ENCODE peak calls at places on chromosomes 1 and 21, in seven cellular contexts. M, F, K, X, I, T and H are unnamed samples.

GRCh38 chr21:18902641-18903040 is 499.1 kb upstream of the TMPRSS15 start:
- DNase-seq in M (no peak), F (no peak), K (no peak), X (no peak), I (no peak), T (no peak), H (no peak)

GRCh38 chr1:246126580-246126979 is 380.5 kb downstream of the SMYD3 start:
- DNase-seq in M (no peak), F (no peak), K (no peak), X (no peak), I (no peak), T (no peak), H (no peak)

GRCh38 chr1:168879906-168880734 is 151.1 kb upstream of the DPT start:
- DNase-seq in M (peak; percentile 19), F (no peak), K (peak; percentile 7), X (peak; percentile 60), I (no peak), T (peak; percentile 42), H (no peak)

GRCh38 chr1:161106434-161106833 is 8.3 kb downstream of the KLHDC9 start:
- DNase-seq in M (no peak), F (no peak), K (no peak), X (no peak), I (no peak), T (peak; percentile 51), H (no peak)

GRCh38 chr1:152185544-152186391 is 26.7 kb upstream of the RPTN start:
- DNase-seq in M (peak; percentile 58), F (peak; percentile 39), K (peak; percentile 81), X (peak; percentile 77), I (no peak), T (peak; percentile 78), H (peak; percentile 29)

GRCh38 chr1:228750915-228751314 is 15.6 kb downstream of the RHOU start:
- DNase-seq in M (no peak), F (no peak), K (no peak), X (no peak), I (no peak), T (no peak), H (no peak)

GRCh38 chr1:111669268-111669667 is 49.7 kb downstream of the RAP1A start:
- DNase-seq in M (no peak), F (no peak), K (no peak), X (no peak), I (no peak), T (no peak), H (no peak)

GRCh38 chr1:229848762-229849677 is 218.0 kb upstream of the GALNT2 start:
- DNase-seq in M (no peak), F (peak; percentile 33), K (peak; percentile 65), X (peak; percentile 33), I (no peak), T (peak; percentile 46), H (no peak)

GRCh38 chr21:41774467-41775151 is 7.8 kb upstream of the RIPK4 start:
- DNase-seq in M (no peak), F (no peak), K (no peak), X (no peak), I (no peak), T (no peak), H (no peak)

GRCh38 chr1:236716160-236716559 is 29.9 kb downstream of the ACTN2 start:
- DNase-seq in M (no peak), F (no peak), K (no peak), X (peak; percentile 36), I (no peak), T (no peak), H (no peak)

GRCh38 chr1:207993477-207994445 is 82.8 kb upstream of the CD34 start:
- DNase-seq in M (no peak), F (no peak), K (peak; percentile 37), X (peak; percentile 26), I (no peak), T (peak; percentile 9), H (no peak)

GRCh38 chr21:36419996-36420395 is 34.8 kb downstream of the CHAF1B start:
- DNase-seq in M (peak; percentile 90), F (peak; percentile 86), K (peak; percentile 90), X (peak; percentile 96), I (no peak), T (peak; percentile 91), H (peak; percentile 80)

GRCh38 chr1:230212405-230212936 is 145.4 kb downstream of the GALNT2 start:
- DNase-seq in M (no peak), F (peak; percentile 29), K (no peak), X (no peak), I (no peak), T (no peak), H (no peak)

GRCh38 chr21:45329261-45330074 is 41.8 kb upstream of the POFUT2 start:
- DNase-seq in M (peak; percentile 85), F (no peak), K (peak; percentile 66), X (no peak), I (peak; percentile 64), T (no peak), H (no peak)

GRCh38 chr1:30768830-30769718 is 11.5 kb upstream of the LAPTM5 start:
- DNase-seq in M (no peak), F (no peak), K (no peak), X (peak; percentile 20), I (no peak), T (no peak), H (no peak)

GRCh38 chr1:164780863-164781262 is 221.9 kb downstream of the PBX1 start:
- DNase-seq in M (peak; percentile 64), F (no peak), K (peak; percentile 39), X (peak; percentile 66), I (no peak), T (peak; percentile 87), H (peak; percentile 59)

GRCh38 chr1:7915826-7916225 is 24.8 kb downstream of the TNFRSF9 start:
- DNase-seq in M (no peak), F (no peak), K (no peak), X (no peak), I (no peak), T (no peak), H (no peak)

GRCh38 chr1:93552751-93553455 is 105.0 kb downstream of the FNBP1L start:
- DNase-seq in M (no peak), F (no peak), K (no peak), X (peak; percentile 85), I (no peak), T (peak; percentile 71), H (no peak)

GRCh38 chr1:54774820-54775498 is 10.6 kb upstream of the PARS2 start:
- DNase-seq in M (no peak), F (no peak), K (peak; percentile 16), X (peak; percentile 28), I (no peak), T (peak; percentile 30), H (no peak)

DNA sequence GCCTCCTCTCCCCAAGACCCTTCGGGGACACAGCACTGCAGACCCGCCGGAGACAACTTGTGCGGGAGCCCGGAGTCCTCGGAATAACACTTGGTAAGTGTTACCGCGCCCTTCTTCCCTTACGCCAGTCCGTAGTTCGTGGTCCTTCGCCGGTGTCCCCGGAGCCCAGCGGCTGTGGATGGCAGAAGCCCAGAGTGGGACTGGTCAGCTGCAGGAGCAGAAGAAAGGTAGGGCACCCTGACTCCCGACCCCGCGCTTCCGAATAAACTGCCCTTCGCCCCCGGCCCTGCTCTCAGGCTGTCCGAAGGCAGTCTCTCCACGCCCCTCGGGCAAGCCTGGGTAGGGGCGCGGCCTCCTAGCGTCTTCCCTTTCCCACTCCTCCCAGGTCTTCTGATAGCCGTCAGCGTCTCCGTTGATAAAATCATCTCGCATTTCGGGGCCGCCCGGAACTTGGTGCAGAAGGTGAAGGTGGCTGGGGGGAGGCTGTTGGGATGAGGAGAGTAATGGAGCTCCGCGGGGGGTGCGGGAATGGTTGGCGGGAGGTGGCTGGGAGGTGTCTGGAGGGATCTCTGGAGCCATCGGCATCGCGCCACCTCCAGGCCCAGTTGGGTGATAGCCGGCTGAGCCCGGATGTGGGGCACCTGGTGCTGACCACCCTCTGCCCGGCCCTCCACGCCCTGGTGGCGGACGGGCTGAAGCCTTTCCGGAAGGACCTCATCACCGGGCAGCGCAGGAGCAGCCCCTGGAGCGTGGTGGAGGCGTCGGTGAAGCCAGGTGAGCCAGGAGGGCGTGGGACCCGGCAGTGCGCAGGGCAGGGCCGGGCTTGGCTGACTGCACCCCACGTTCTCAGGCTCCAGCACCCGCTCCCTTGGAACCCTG is 4.3 kb downstream of the RUSC1 start:
- DNase-seq in M (peak; percentile 71), F (peak; percentile 53), K (peak; percentile 73), X (peak; percentile 32), I (no peak), T (peak; percentile 61), H (no peak)
- TF ChIP-seq CTCF in M (no peak), F (no peak), K (peak; percentile 76), X (peak; percentile 45), I (peak; percentile 53), T (peak; percentile 57), H (peak; percentile 50)

GRCh38 chr1:200437088-200437487 is 27.3 kb upstream of the ZNF281 start:
- DNase-seq in M (no peak), F (no peak), K (no peak), X (no peak), I (no peak), T (no peak), H (no peak)

GRCh38 chr1:200435200-200435780 is 25.5 kb upstream of the ZNF281 start:
- DNase-seq in M (no peak), F (no peak), K (peak; percentile 72), X (no peak), I (no peak), T (no peak), H (no peak)

GRCh38 chr1:200436436-200436835 is 26.6 kb upstream of the ZNF281 start:
- DNase-seq in M (no peak), F (no peak), K (no peak), X (no peak), I (no peak), T (no peak), H (no peak)

GRCh38 chr1:200438911-200439310 is 29.1 kb upstream of the ZNF281 start:
- DNase-seq in M (no peak), F (no peak), K (peak; percentile 55), X (peak; percentile 23), I (no peak), T (no peak), H (no peak)

DNA sequence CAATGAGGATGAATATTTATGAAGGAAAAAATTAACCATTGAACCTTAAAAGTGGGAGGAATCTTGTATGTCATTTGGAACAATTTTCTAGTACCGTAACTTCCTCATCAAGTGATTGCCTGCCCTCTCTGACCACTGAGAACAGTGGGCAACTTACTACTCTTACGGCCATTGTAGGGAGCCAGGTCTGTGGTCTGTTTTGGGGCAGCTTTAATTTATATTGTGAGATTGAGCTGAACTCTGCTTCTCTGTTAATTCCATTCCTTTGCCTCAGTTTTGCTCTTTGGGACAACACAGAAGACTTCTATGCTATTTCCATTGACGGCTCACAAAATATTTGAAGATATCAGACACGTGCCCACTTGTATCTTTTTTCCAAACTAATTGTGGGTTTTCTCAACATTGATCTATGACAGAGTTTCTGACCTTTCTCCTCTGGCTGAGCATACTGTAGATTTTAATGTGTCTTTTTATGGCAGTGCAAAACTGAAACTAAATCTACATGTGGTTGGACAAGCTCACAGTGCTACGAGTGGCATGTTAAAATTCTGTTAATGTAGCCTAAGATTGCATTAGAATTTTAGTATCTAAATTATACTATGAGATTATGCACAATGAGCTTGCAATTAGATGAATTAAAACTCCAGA is 27.8 kb upstream of the ZNF281 start:
- DNase-seq in M (no peak), F (peak; percentile 32), K (peak; percentile 27), X (no peak), I (no peak), T (no peak), H (no peak)
- TF ChIP-seq CTCF in M (no peak), F (no peak), K (no peak), X (no peak), I (no peak), T (no peak), H (no peak)

GRCh38 chr1:90114521-90115141 is 119.7 kb downstream of the ZNF326 start:
- DNase-seq in M (no peak), F (peak; percentile 20), K (peak; percentile 77), X (peak; percentile 69), I (peak; percentile 12), T (peak; percentile 65), H (peak; percentile 10)
- TF ChIP-seq CTCF in M (peak; percentile 26), F (peak; percentile 54), K (peak; percentile 80), X (peak; percentile 71), I (peak; percentile 81), T (peak; percentile 69), H (peak; percentile 69)

GRCh38 chr1:83857108-83857507 is 141.8 kb downstream of the TTLL7 start:
- DNase-seq in M (no peak), F (no peak), K (no peak), X (peak; percentile 46), I (no peak), T (peak; percentile 20), H (peak; percentile 10)
- TF ChIP-seq CTCF in M (no peak), F (peak; percentile 49), K (peak; percentile 49), X (peak; percentile 10), I (peak; percentile 36), T (no peak), H (peak; percentile 47)